ENCODE peak calls at places on chromosomes 7 and 10, in ten cellular contexts. One of them, this sample, is unnamed.

GRCh38 chr7:65840446-65840845 is 32.4 kb upstream of the VKORC1L1 start:
- DNase-seq in right cardiac atrium: no peak
- DNase-seq in endothelial cell: no peak
- DNase-seq in DMS153: peak
- DNase-seq in G401: peak
- DNase-seq in activated T-helper 1 cell treated with Interleukin-2 at 50 U/mL for 16 hours: no peak
- DNase-seq in Caki2: no peak
- DNase-seq in HFFc6: no peak
- DNase-seq in lower lobe of right lung: no peak
- DNase-seq in amygdala: peak
- DNase-seq in this sample: no peak

GRCh38 chr10:132143162-132143561 is 43.6 kb upstream of the DPYSL4 start:
- DNase-seq in right cardiac atrium: peak
- DNase-seq in endothelial cell: peak
- DNase-seq in DMS153: no peak
- DNase-seq in G401: no peak
- DNase-seq in activated T-helper 1 cell treated with Interleukin-2 at 50 U/mL for 16 hours: no peak
- DNase-seq in Caki2: no peak
- DNase-seq in HFFc6: no peak
- DNase-seq in lower lobe of right lung: no peak
- DNase-seq in amygdala: no peak
- DNase-seq in this sample: no peak

GRCh38 chr7:27172823-27173411 is 1.2 kb downstream of the HOXA10 start:
- DNase-seq in right cardiac atrium: peak
- DNase-seq in endothelial cell: no peak
- DNase-seq in DMS153: peak
- DNase-seq in G401: no peak
- DNase-seq in activated T-helper 1 cell treated with Interleukin-2 at 50 U/mL for 16 hours: no peak
- DNase-seq in Caki2: peak
- DNase-seq in HFFc6: peak
- DNase-seq in lower lobe of right lung: peak
- DNase-seq in amygdala: no peak
- DNase-seq in this sample: no peak

GRCh38 chr7:106681815-106682495 is 21.0 kb upstream of the CCDC71L start:
- DNase-seq in right cardiac atrium: no peak
- DNase-seq in endothelial cell: no peak
- DNase-seq in DMS153: no peak
- DNase-seq in G401: no peak
- DNase-seq in activated T-helper 1 cell treated with Interleukin-2 at 50 U/mL for 16 hours: no peak
- DNase-seq in Caki2: peak
- DNase-seq in HFFc6: peak
- DNase-seq in lower lobe of right lung: no peak
- DNase-seq in amygdala: no peak
- DNase-seq in this sample: no peak

GRCh38 chr10:103493362-103493871 is at the start of gene NEURL1:
- DNase-seq in right cardiac atrium: peak
- DNase-seq in endothelial cell: no peak
- DNase-seq in DMS153: no peak
- DNase-seq in G401: peak
- DNase-seq in activated T-helper 1 cell treated with Interleukin-2 at 50 U/mL for 16 hours: no peak
- DNase-seq in Caki2: no peak
- DNase-seq in HFFc6: no peak
- DNase-seq in lower lobe of right lung: no peak
- DNase-seq in amygdala: peak
- DNase-seq in this sample: no peak

GRCh38 chr7:67823345-67823744 is 826.7 kb downstream of the TYW1 start:
- DNase-seq in right cardiac atrium: no peak
- DNase-seq in endothelial cell: no peak
- DNase-seq in DMS153: no peak
- DNase-seq in G401: peak
- DNase-seq in activated T-helper 1 cell treated with Interleukin-2 at 50 U/mL for 16 hours: no peak
- DNase-seq in Caki2: peak
- DNase-seq in HFFc6: no peak
- DNase-seq in lower lobe of right lung: no peak
- DNase-seq in amygdala: no peak
- DNase-seq in this sample: no peak

GRCh38 chr7:151312831-151313809 is 28.5 kb upstream of the NUB1 start:
- DNase-seq in right cardiac atrium: no peak
- DNase-seq in endothelial cell: no peak
- DNase-seq in DMS153: no peak
- DNase-seq in G401: no peak
- DNase-seq in activated T-helper 1 cell treated with Interleukin-2 at 50 U/mL for 16 hours: no peak
- DNase-seq in Caki2: no peak
- DNase-seq in HFFc6: no peak
- DNase-seq in lower lobe of right lung: no peak
- DNase-seq in amygdala: no peak
- DNase-seq in this sample: no peak

GRCh38 chr10:48522011-48522765 is 82.7 kb downstream of the ARHGAP22 start:
- DNase-seq in right cardiac atrium: no peak
- DNase-seq in endothelial cell: no peak
- DNase-seq in DMS153: no peak
- DNase-seq in G401: no peak
- DNase-seq in activated T-helper 1 cell treated with Interleukin-2 at 50 U/mL for 16 hours: no peak
- DNase-seq in Caki2: no peak
- DNase-seq in HFFc6: no peak
- DNase-seq in lower lobe of right lung: no peak
- DNase-seq in amygdala: no peak
- DNase-seq in this sample: no peak

GRCh38 chr10:62019685-62020361 is 118.3 kb downstream of the ARID5B start:
- DNase-seq in right cardiac atrium: no peak
- DNase-seq in endothelial cell: no peak
- DNase-seq in DMS153: no peak
- DNase-seq in G401: no peak
- DNase-seq in activated T-helper 1 cell treated with Interleukin-2 at 50 U/mL for 16 hours: no peak
- DNase-seq in Caki2: no peak
- DNase-seq in HFFc6: peak
- DNase-seq in lower lobe of right lung: no peak
- DNase-seq in amygdala: no peak
- DNase-seq in this sample: no peak

GRCh38 chr7:100220833-100221718 is 1.3 kb downstream of the PVRIG start:
- DNase-seq in right cardiac atrium: peak
- DNase-seq in endothelial cell: no peak
- DNase-seq in DMS153: no peak
- DNase-seq in G401: no peak
- DNase-seq in activated T-helper 1 cell treated with Interleukin-2 at 50 U/mL for 16 hours: peak
- DNase-seq in Caki2: no peak
- DNase-seq in HFFc6: no peak
- DNase-seq in lower lobe of right lung: no peak
- DNase-seq in amygdala: no peak
- DNase-seq in this sample: no peak

GRCh38 chr10:29600067-29600466 is 34.7 kb downstream of the SVIL start:
- DNase-seq in right cardiac atrium: no peak
- DNase-seq in endothelial cell: no peak
- DNase-seq in DMS153: no peak
- DNase-seq in G401: no peak
- DNase-seq in activated T-helper 1 cell treated with Interleukin-2 at 50 U/mL for 16 hours: no peak
- DNase-seq in Caki2: peak
- DNase-seq in HFFc6: no peak
- DNase-seq in lower lobe of right lung: no peak
- DNase-seq in amygdala: no peak
- DNase-seq in this sample: no peak

GRCh38 chr10:34058922-34059614 is 724.6 kb upstream of the NRP1 start:
- DNase-seq in right cardiac atrium: no peak
- DNase-seq in endothelial cell: no peak
- DNase-seq in DMS153: no peak
- DNase-seq in G401: no peak
- DNase-seq in activated T-helper 1 cell treated with Interleukin-2 at 50 U/mL for 16 hours: no peak
- DNase-seq in Caki2: no peak
- DNase-seq in HFFc6: no peak
- DNase-seq in lower lobe of right lung: no peak
- DNase-seq in amygdala: no peak
- DNase-seq in this sample: no peak

GRCh38 chr10:96984512-96985225 is 152.6 kb downstream of the LCOR start:
- DNase-seq in right cardiac atrium: no peak
- DNase-seq in endothelial cell: no peak
- DNase-seq in DMS153: no peak
- DNase-seq in G401: no peak
- DNase-seq in activated T-helper 1 cell treated with Interleukin-2 at 50 U/mL for 16 hours: no peak
- DNase-seq in Caki2: no peak
- DNase-seq in HFFc6: no peak
- DNase-seq in lower lobe of right lung: no peak
- DNase-seq in amygdala: peak
- DNase-seq in this sample: peak

GRCh38 chr7:97317575-97317974 is 200.1 kb downstream of the SDHAF3 start:
- DNase-seq in right cardiac atrium: no peak
- DNase-seq in endothelial cell: no peak
- DNase-seq in DMS153: no peak
- DNase-seq in G401: no peak
- DNase-seq in activated T-helper 1 cell treated with Interleukin-2 at 50 U/mL for 16 hours: no peak
- DNase-seq in Caki2: no peak
- DNase-seq in HFFc6: no peak
- DNase-seq in lower lobe of right lung: no peak
- DNase-seq in amygdala: peak
- DNase-seq in this sample: peak

GRCh38 chr10:20492447-20492846 is 404.7 kb downstream of the NEBL start:
- DNase-seq in right cardiac atrium: no peak
- DNase-seq in endothelial cell: no peak
- DNase-seq in DMS153: no peak
- DNase-seq in G401: no peak
- DNase-seq in activated T-helper 1 cell treated with Interleukin-2 at 50 U/mL for 16 hours: no peak
- DNase-seq in Caki2: no peak
- DNase-seq in HFFc6: no peak
- DNase-seq in lower lobe of right lung: no peak
- DNase-seq in amygdala: no peak
- DNase-seq in this sample: no peak

GRCh38 chr10:32095116-32095733 is 39.0 kb upstream of the KIF5B start:
- DNase-seq in right cardiac atrium: no peak
- DNase-seq in endothelial cell: no peak
- DNase-seq in DMS153: no peak
- DNase-seq in G401: no peak
- DNase-seq in activated T-helper 1 cell treated with Interleukin-2 at 50 U/mL for 16 hours: no peak
- DNase-seq in Caki2: no peak
- DNase-seq in HFFc6: no peak
- DNase-seq in lower lobe of right lung: no peak
- DNase-seq in amygdala: no peak
- DNase-seq in this sample: no peak

GRCh38 chr10:33143160-33143728 is 185.2 kb upstream of the ITGB1 start:
- DNase-seq in right cardiac atrium: no peak
- DNase-seq in endothelial cell: no peak
- DNase-seq in DMS153: no peak
- DNase-seq in G401: no peak
- DNase-seq in activated T-helper 1 cell treated with Interleukin-2 at 50 U/mL for 16 hours: no peak
- DNase-seq in Caki2: no peak
- DNase-seq in HFFc6: peak
- DNase-seq in lower lobe of right lung: no peak
- DNase-seq in amygdala: no peak
- DNase-seq in this sample: no peak

GRCh38 chr10:78751716-78752115 is 317.1 kb upstream of the ZMIZ1 start:
- DNase-seq in right cardiac atrium: no peak
- DNase-seq in endothelial cell: no peak
- DNase-seq in DMS153: no peak
- DNase-seq in G401: no peak
- DNase-seq in activated T-helper 1 cell treated with Interleukin-2 at 50 U/mL for 16 hours: no peak
- DNase-seq in Caki2: no peak
- DNase-seq in HFFc6: no peak
- DNase-seq in lower lobe of right lung: no peak
- DNase-seq in amygdala: no peak
- DNase-seq in this sample: no peak

GRCh38 chr7:5526190-5527037 is 102.8 kb upstream of the TNRC18 start:
- DNase-seq in right cardiac atrium: peak
- DNase-seq in endothelial cell: no peak
- DNase-seq in DMS153: peak
- DNase-seq in G401: peak
- DNase-seq in activated T-helper 1 cell treated with Interleukin-2 at 50 U/mL for 16 hours: no peak
- DNase-seq in Caki2: peak
- DNase-seq in HFFc6: no peak
- DNase-seq in lower lobe of right lung: no peak
- DNase-seq in amygdala: peak
- DNase-seq in this sample: no peak

GRCh38 chr10:99917963-99918825 is 91.6 kb downstream of the DNMBP start:
- DNase-seq in right cardiac atrium: peak
- DNase-seq in endothelial cell: peak
- DNase-seq in DMS153: no peak
- DNase-seq in G401: peak
- DNase-seq in activated T-helper 1 cell treated with Interleukin-2 at 50 U/mL for 16 hours: no peak
- DNase-seq in Caki2: no peak
- DNase-seq in HFFc6: peak
- DNase-seq in lower lobe of right lung: no peak
- DNase-seq in amygdala: peak
- DNase-seq in this sample: peak

GRCh38 chr7:154304231-154304630 is 252.0 kb downstream of the DPP6 start:
- DNase-seq in right cardiac atrium: no peak
- DNase-seq in endothelial cell: no peak
- DNase-seq in DMS153: no peak
- DNase-seq in G401: peak
- DNase-seq in activated T-helper 1 cell treated with Interleukin-2 at 50 U/mL for 16 hours: no peak
- DNase-seq in Caki2: no peak
- DNase-seq in HFFc6: no peak
- DNase-seq in lower lobe of right lung: no peak
- DNase-seq in amygdala: no peak
- DNase-seq in this sample: no peak

GRCh38 chr7:76340617-76341131 is 18.1 kb downstream of the YWHAG start:
- DNase-seq in right cardiac atrium: no peak
- DNase-seq in endothelial cell: no peak
- DNase-seq in DMS153: no peak
- DNase-seq in G401: no peak
- DNase-seq in activated T-helper 1 cell treated with Interleukin-2 at 50 U/mL for 16 hours: no peak
- DNase-seq in Caki2: peak
- DNase-seq in HFFc6: peak
- DNase-seq in lower lobe of right lung: no peak
- DNase-seq in amygdala: no peak
- DNase-seq in this sample: no peak

GRCh38 chr10:79602953-79603352 is 7.8 kb upstream of the SFTPA1 start:
- DNase-seq in right cardiac atrium: no peak
- DNase-seq in endothelial cell: no peak
- DNase-seq in DMS153: no peak
- DNase-seq in G401: no peak
- DNase-seq in activated T-helper 1 cell treated with Interleukin-2 at 50 U/mL for 16 hours: no peak
- DNase-seq in Caki2: no peak
- DNase-seq in HFFc6: no peak
- DNase-seq in lower lobe of right lung: no peak
- DNase-seq in amygdala: no peak
- DNase-seq in this sample: no peak

GRCh38 chr7:17434191-17434590 is 135.7 kb downstream of the AHR start:
- DNase-seq in right cardiac atrium: no peak
- DNase-seq in endothelial cell: no peak
- DNase-seq in DMS153: no peak
- DNase-seq in G401: peak
- DNase-seq in activated T-helper 1 cell treated with Interleukin-2 at 50 U/mL for 16 hours: no peak
- DNase-seq in Caki2: no peak
- DNase-seq in HFFc6: no peak
- DNase-seq in lower lobe of right lung: no peak
- DNase-seq in amygdala: no peak
- DNase-seq in this sample: no peak

GRCh38 chr10:131888186-131888604 is 12.6 kb upstream of the PPP2R2D start:
- DNase-seq in right cardiac atrium: no peak
- DNase-seq in endothelial cell: no peak
- DNase-seq in DMS153: no peak
- DNase-seq in G401: no peak
- DNase-seq in activated T-helper 1 cell treated with Interleukin-2 at 50 U/mL for 16 hours: no peak
- DNase-seq in Caki2: peak
- DNase-seq in HFFc6: peak
- DNase-seq in lower lobe of right lung: no peak
- DNase-seq in amygdala: no peak
- DNase-seq in this sample: no peak

GRCh38 chr7:7181519-7182155 is 707 bp upstream of the C1GALT1 start:
- DNase-seq in right cardiac atrium: peak
- DNase-seq in endothelial cell: peak
- DNase-seq in DMS153: peak
- DNase-seq in G401: no peak
- DNase-seq in activated T-helper 1 cell treated with Interleukin-2 at 50 U/mL for 16 hours: peak
- DNase-seq in Caki2: no peak
- DNase-seq in HFFc6: no peak
- DNase-seq in lower lobe of right lung: peak
- DNase-seq in amygdala: peak
- DNase-seq in this sample: no peak

GRCh38 chr7:151243411-151244155 is 4.9 kb downstream of the SMARCD3 start:
- DNase-seq in right cardiac atrium: no peak
- DNase-seq in endothelial cell: no peak
- DNase-seq in DMS153: no peak
- DNase-seq in G401: no peak
- DNase-seq in activated T-helper 1 cell treated with Interleukin-2 at 50 U/mL for 16 hours: no peak
- DNase-seq in Caki2: no peak
- DNase-seq in HFFc6: no peak
- DNase-seq in lower lobe of right lung: peak
- DNase-seq in amygdala: peak
- DNase-seq in this sample: no peak

GRCh38 chr10:113557389-113558321 is 4.8 kb downstream of the HABP2 start:
- DNase-seq in right cardiac atrium: no peak
- DNase-seq in endothelial cell: no peak
- DNase-seq in DMS153: no peak
- DNase-seq in G401: no peak
- DNase-seq in activated T-helper 1 cell treated with Interleukin-2 at 50 U/mL for 16 hours: no peak
- DNase-seq in Caki2: no peak
- DNase-seq in HFFc6: no peak
- DNase-seq in lower lobe of right lung: no peak
- DNase-seq in amygdala: no peak
- DNase-seq in this sample: no peak

This sample was measured in iPS DF 19.7.